ENCODE peak calls at places on chromosome 6, in ten cellular contexts. A is PC-3, S is K562, N is BJ, X is Calu3, I is right atrium auricular region, Y is glutamatergic neuron, L is AG04450, J is IMR-90, B is cardiac fibroblast. K is an unnamed sample.
A peak's percentile ranks its signal among the peaks of the same experiment; 100 is the strongest.

GRCh38 chr6:114020223-114020622 is 49.3 kb upstream of the HDAC2 start:
- DNase-seq in A (no peak), S (no peak), N (no peak), X (no peak), I (no peak), Y (no peak), L (no peak), J (no peak), B (no peak), K (no peak)

GRCh38 chr6:77264970-77265369 is 198.3 kb downstream of the HTR1B start:
- DNase-seq in A (no peak), S (no peak), N (no peak), X (no peak), I (no peak), Y (no peak), L (no peak), J (no peak), B (no peak), K (no peak)

GRCh38 chr6:35691027-35691824 is 2.5 kb upstream of the FKBP5 start:
- DNase-seq in A (no peak), S (no peak), N (no peak), X (no peak), I (peak; percentile 95), Y (no peak), L (no peak), J (peak; percentile 44), B (peak; percentile 83), K (peak; percentile 5)

GRCh38 chr6:151451950-151452749 is at the start of gene RMND1:
- DNase-seq in A (peak; percentile 98), S (peak; percentile 99), N (peak; percentile 98), X (peak; percentile 96), I (peak; percentile 100), Y (peak; percentile 99), L (peak; percentile 100), J (peak; percentile 100), B (peak; percentile 100), K (peak; percentile 99)

GRCh38 chr6:13194852-13195251 is 133.5 kb downstream of the TBC1D7 start:
- DNase-seq in A (peak; percentile 69), S (peak; percentile 58), N (no peak), X (peak; percentile 43), I (no peak), Y (peak; percentile 38), L (peak; percentile 37), J (peak; percentile 65), B (peak; percentile 81), K (peak; percentile 32)

GRCh38 chr6:35668708-35669440 is 19.8 kb downstream of the FKBP5 start:
- DNase-seq in A (peak; percentile 21), S (no peak), N (no peak), X (no peak), I (no peak), Y (no peak), L (no peak), J (peak; percentile 53), B (peak; percentile 50), K (no peak)

GRCh38 chr6:32085759-32086458 is 23.2 kb downstream of the TNXB start:
- DNase-seq in A (no peak), S (peak; percentile 71), N (no peak), X (no peak), I (no peak), Y (no peak), L (no peak), J (no peak), B (no peak), K (no peak)

GRCh38 chr6:40172272-40172671 is 238.0 kb upstream of the MOCS1 start:
- DNase-seq in A (no peak), S (no peak), N (no peak), X (no peak), I (no peak), Y (no peak), L (no peak), J (no peak), B (no peak), K (no peak)

GRCh38 chr6:138278326-138278725 is 60.0 kb upstream of the PBOV1 start:
- DNase-seq in A (peak; percentile 16), S (no peak), N (no peak), X (no peak), I (no peak), Y (no peak), L (no peak), J (peak; percentile 2), B (peak; percentile 47), K (peak; percentile 9)

GRCh38 chr6:152023613-152024012 is 216.1 kb downstream of the ESR1 start:
- DNase-seq in A (no peak), S (no peak), N (no peak), X (no peak), I (no peak), Y (no peak), L (no peak), J (no peak), B (no peak), K (no peak)

GRCh38 chr6:46882622-46883021 is 39.1 kb downstream of the ADGRF5 start:
- DNase-seq in A (no peak), S (no peak), N (no peak), X (no peak), I (no peak), Y (no peak), L (no peak), J (no peak), B (no peak), K (no peak)

GRCh38 chr6:31222496-31222895 is 49.4 kb downstream of the HLA-C start:
- DNase-seq in A (no peak), S (no peak), N (no peak), X (no peak), I (no peak), Y (no peak), L (no peak), J (no peak), B (no peak), K (no peak)

GRCh38 chr6:90286884-90287488 is 9.7 kb downstream of the BACH2 start:
- DNase-seq in A (peak; percentile 72), S (peak; percentile 74), N (no peak), X (peak; percentile 62), I (no peak), Y (peak; percentile 75), L (no peak), J (peak; percentile 20), B (peak; percentile 58), K (peak; percentile 55)

GRCh38 chr6:170250981-170251775 is 39.7 kb downstream of the DLL1 start:
- DNase-seq in A (peak; percentile 23), S (no peak), N (no peak), X (no peak), I (no peak), Y (no peak), L (no peak), J (no peak), B (no peak), K (no peak)

DNA sequence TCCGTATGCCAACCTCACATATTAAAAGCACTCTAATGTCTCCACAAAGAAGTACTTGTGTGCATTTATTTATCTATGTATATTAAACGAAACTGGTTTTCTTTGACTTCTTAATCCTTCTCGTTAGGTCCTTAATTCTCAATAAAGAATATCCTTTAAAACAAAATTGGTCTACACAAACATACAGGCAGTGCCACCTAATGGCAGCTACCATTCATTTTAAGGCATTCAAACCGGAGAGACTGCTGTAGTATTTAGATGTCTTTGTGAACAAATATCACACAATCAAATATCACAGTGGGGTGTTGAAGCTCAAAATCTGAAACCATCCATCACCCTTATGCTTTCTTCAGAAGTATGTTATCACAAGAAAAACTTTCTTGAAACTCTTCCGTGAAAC is 96.6 kb upstream of the IRAK1BP1 start:
- DNase-seq in A (peak; percentile 7), S (no peak), N (no peak), X (no peak), I (no peak), Y (no peak), L (no peak), J (no peak), B (peak; percentile 25), K (no peak)
- TF ChIP-seq CTCF in A (peak; percentile 45), S (no peak), N (no peak), X (no peak), I (no peak), Y (no peak), L (no peak), J (peak; percentile 18), B (peak; percentile 24), K (no peak)

GRCh38 chr6:117840541-117840983 is 66.5 kb upstream of the SLC35F1 start:
- DNase-seq in A (peak; percentile 65), S (peak; percentile 14), N (no peak), X (peak; percentile 47), I (no peak), Y (no peak), L (no peak), J (peak; percentile 36), B (peak; percentile 66), K (peak; percentile 12)
- TF ChIP-seq CTCF in A (peak; percentile 68), S (no peak), N (peak; percentile 34), X (no peak), I (peak; percentile 14), Y (peak; percentile 72), L (peak; percentile 48), J (peak; percentile 48), B (peak; percentile 30), K (peak; percentile 42)

GRCh38 chr6:166440729-166441128 is 58.0 kb upstream of the MPC1 start:
- DNase-seq in A (no peak), S (no peak), N (no peak), X (no peak), I (no peak), Y (no peak), L (no peak), J (no peak), B (no peak), K (no peak)

GRCh38 chr6:166442131-166442530 is 59.4 kb upstream of the MPC1 start:
- DNase-seq in A (no peak), S (no peak), N (no peak), X (no peak), I (no peak), Y (peak; percentile 48), L (no peak), J (no peak), B (no peak), K (no peak)

GRCh38 chr6:166441641-166442078 is 58.9 kb upstream of the MPC1 start:
- DNase-seq in A (no peak), S (no peak), N (no peak), X (no peak), I (no peak), Y (no peak), L (no peak), J (no peak), B (no peak), K (no peak)

GRCh38 chr6:166444446-166444845 is 61.7 kb upstream of the MPC1 start:
- DNase-seq in A (no peak), S (no peak), N (no peak), X (no peak), I (no peak), Y (no peak), L (no peak), J (no peak), B (no peak), K (no peak)

DNA sequence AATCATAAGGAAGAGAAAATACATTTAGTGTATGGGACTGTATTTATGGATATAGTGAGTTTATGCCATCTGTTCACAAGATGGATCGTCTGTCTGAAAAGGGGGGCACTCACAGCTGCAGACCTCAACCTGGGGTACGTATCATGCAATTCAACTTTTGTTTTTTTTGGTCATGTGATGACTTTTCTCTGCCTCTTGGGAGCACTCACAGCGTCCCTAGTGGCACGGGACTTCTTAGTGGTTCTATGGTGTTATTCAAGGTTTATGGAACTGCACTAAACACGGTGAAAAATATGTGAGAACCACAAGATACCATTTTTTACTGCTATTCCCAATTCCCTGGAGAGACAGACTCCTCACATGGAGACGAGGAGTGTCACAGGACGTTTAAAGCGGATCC is 60.4 kb upstream of the MPC1 start:
- DNase-seq in A (no peak), S (peak; percentile 29), N (no peak), X (no peak), I (no peak), Y (no peak), L (no peak), J (no peak), B (no peak), K (no peak)
- TF ChIP-seq CTCF in A (no peak), S (peak; percentile 34), N (no peak), X (no peak), I (no peak), Y (no peak), L (no peak), J (no peak), B (no peak), K (no peak)

GRCh38 chr6:130676077-130676772 is 151.0 kb upstream of the SMLR1 start:
- DNase-seq in A (no peak), S (no peak), N (no peak), X (no peak), I (no peak), Y (no peak), L (no peak), J (no peak), B (no peak), K (no peak)
- TF ChIP-seq CTCF in A (peak; percentile 34), S (no peak), N (no peak), X (no peak), I (no peak), Y (no peak), L (no peak), J (no peak), B (no peak), K (no peak)

K was measured in nephron progenitor cell.